ENCODE peak calls at places on chromosomes 5 and 9, in ten cellular contexts. J, G, U, Y, F, V, R, S, A and W are unnamed samples. For H3K4me1, the result is how much of the 10 kb centered on the place peaks cover.

GRCh38 chr5:96037128-96037527 is 75.5 kb upstream of the ELL2 start:
- DNase-seq in J (no peak), G (no peak), U (no peak), Y (no peak), F (no peak), V (peak), R (no peak), S (no peak), A (no peak), W (peak)

GRCh38 chr5:175840050-175840841 is 31.1 kb upstream of the CPLX2 start:
- DNase-seq in J (no peak), G (no peak), U (no peak), Y (no peak), F (no peak), V (peak), R (no peak), S (peak), A (no peak), W (peak)

GRCh38 chr5:154273028-154273617 is 82.6 kb downstream of the GALNT10 start:
- DNase-seq in J (no peak), G (no peak), U (no peak), Y (peak), F (no peak), V (no peak), R (no peak), S (no peak), A (no peak), W (peak)

GRCh38 chr5:35046754-35047153 is 995 bp downstream of the AGXT2 start:
- DNase-seq in J (no peak), G (no peak), U (no peak), Y (no peak), F (no peak), V (peak), R (no peak), S (no peak), A (no peak), W (peak)

GRCh38 chr5:97047076-97047475 is 95.3 kb downstream of the LIX1 start:
- DNase-seq in J (no peak), G (no peak), U (no peak), Y (no peak), F (no peak), V (no peak), R (no peak), S (no peak), A (no peak), W (no peak)

GRCh38 chr9:134027561-134027960 is 2.3 kb downstream of the BRD3OS start:
- DNase-seq in J (no peak), G (peak), U (no peak), Y (no peak), F (no peak), V (no peak), R (no peak), S (no peak), A (no peak), W (no peak)

GRCh38 chr9:102652471-102652870 is 342.7 kb upstream of the CYLC2 start:
- DNase-seq in J (no peak), G (no peak), U (no peak), Y (no peak), F (no peak), V (no peak), R (no peak), S (no peak), A (no peak), W (no peak)

GRCh38 chr9:132214027-132214622 is 52.3 kb downstream of the NTNG2 start:
- DNase-seq in J (no peak), G (peak), U (peak), Y (peak), F (peak), V (peak), R (peak), S (no peak), A (peak), W (peak)

GRCh38 chr9:128390813-128391711 is 19.9 kb downstream of the URM1 start:
- DNase-seq in J (no peak), G (no peak), U (no peak), Y (no peak), F (no peak), V (no peak), R (no peak), S (no peak), A (no peak), W (no peak)

GRCh38 chr9:114126247-114127060 is 27.4 kb upstream of the KIF12 start:
- DNase-seq in J (no peak), G (no peak), U (no peak), Y (no peak), F (no peak), V (no peak), R (no peak), S (no peak), A (no peak), W (no peak)

DNA sequence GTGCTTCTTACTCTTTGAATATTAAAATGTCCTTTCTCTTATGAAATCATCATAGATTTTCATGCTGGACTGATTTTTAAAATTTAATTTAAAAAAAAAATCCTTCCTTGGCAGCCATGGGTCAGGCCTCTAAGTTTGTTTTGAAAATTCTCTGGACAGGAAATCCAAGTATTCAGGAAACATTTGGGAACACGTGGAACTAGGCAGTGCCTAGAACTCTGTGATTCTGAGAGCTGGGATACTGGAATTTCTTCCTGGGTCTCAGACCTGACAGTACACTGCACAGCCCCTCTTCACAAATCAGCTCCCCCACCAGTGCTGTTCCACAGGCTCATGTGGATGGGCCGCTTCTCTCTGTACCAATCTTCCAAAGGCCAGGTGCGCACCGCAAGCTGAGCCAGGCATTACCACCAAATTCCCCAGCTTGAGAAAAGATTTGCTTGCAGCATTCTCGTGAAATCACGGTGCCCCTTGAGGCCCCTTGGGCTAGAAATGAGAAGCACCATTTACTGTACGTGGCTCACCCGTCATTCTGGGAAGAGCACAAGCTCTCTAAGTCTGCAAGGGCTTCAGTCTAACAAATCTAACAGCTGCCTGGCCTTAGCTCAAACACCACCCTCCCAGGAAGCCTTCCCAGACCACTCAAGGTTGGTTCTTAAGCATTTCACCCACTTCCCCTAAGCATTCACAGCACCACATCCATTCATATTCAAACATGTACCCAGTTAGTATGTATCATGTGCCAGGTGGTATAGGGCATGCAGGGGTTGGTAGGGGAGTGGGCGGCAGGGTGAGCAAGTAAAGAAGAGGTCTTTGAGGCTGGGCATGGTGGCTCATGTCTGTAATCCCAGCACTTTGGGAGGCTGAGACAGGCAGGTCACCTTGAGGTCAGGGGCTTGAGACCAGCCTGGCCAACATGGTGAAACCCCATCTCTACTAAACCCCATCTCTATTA is 26.5 kb downstream of the B4GALT1 start:
- DNase-seq in J (no peak), G (no peak), U (no peak), Y (no peak), F (no peak), V (no peak), R (no peak), S (no peak), A (no peak), W (no peak)
- H3K4me1 ChIP-seq in J (half or more), G (under half), U (under half), Y (half or more), F (half or more), V (under half), R (under half), S (half or more), A (half or more), W (under half)

GRCh38 chr5:1562599-1562998 is 38.8 kb upstream of the LPCAT1 start:
- DNase-seq in J (no peak), G (no peak), U (no peak), Y (no peak), F (no peak), V (no peak), R (no peak), S (no peak), A (no peak), W (no peak)
- H3K4me3 ChIP-seq in J (no peak), G (no peak), U (no peak), Y (no peak), F (no peak), V (no peak), R (no peak), S (no peak), A (no peak), W (no peak)

GRCh38 chr5:39197556-39197955 is 21.8 kb downstream of the FYB1 start:
- DNase-seq in J (peak), G (no peak), U (no peak), Y (no peak), F (no peak), V (no peak), R (no peak), S (no peak), A (peak), W (no peak)
- H3K4me1 ChIP-seq in J (under half), G (under half), U (under half), Y (under half), F (under half), V (under half), R (under half), S (under half), A (under half), W (under half)

DNA sequence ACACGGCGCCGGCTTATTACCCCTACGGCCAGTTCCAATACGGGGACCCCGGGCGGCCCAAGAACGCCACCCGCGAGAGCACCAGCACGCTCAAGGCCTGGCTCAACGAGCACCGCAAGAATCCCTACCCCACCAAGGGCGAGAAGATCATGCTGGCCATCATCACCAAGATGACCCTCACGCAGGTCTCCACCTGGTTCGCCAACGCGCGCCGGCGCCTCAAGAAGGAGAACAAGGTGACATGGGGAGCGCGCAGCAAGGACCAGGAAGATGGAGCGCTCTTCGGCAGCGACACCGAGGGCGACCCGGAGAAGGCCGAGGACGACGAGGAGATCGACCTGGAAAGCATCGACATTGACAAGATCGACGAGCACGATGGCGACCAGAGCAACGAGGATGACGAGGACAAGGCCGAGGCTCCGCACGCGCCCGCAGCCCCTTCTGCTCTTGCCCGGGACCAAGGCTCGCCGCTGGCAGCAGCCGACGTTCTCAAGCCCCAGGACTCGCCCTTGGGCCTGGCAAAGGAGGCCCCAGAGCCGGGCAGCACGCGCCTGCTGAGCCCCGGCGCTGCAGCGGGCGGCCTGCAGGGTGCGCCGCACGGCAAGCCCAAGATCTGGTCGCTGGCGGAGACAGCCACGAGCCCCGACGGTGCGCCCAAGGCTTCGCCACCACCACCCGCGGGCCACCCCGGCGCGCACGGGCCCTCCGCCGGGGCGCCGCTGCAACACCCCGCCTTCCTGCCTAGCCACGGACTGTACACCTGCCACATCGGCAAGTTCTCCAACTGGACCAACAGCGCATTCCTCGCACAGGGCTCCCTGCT is 3.9 kb downstream of the IRX1 start:
- DNase-seq in J (no peak), G (peak), U (no peak), Y (no peak), F (no peak), V (peak), R (peak), S (no peak), A (no peak), W (no peak)
- H3K4me3 ChIP-seq in J (no peak), G (no peak), U (no peak), Y (no peak), F (no peak), V (peak), R (peak), S (no peak), A (no peak), W (peak)

GRCh38 chr5:150066901-150067396 is 19.4 kb downstream of the CSF1R start:
- DNase-seq in J (no peak), G (no peak), U (no peak), Y (no peak), F (no peak), V (peak), R (no peak), S (no peak), A (no peak), W (peak)
- H3K4me1 ChIP-seq in J (under half), G (under half), U (under half), Y (under half), F (under half), V (under half), R (under half), S (under half), A (under half), W (under half)

GRCh38 chr5:111146053-111146452 is 53.9 kb downstream of the WDR36 start:
- DNase-seq in J (no peak), G (no peak), U (no peak), Y (no peak), F (no peak), V (no peak), R (peak), S (no peak), A (no peak), W (no peak)

GRCh38 chr5:111144352-111144930 is 52.3 kb downstream of the WDR36 start:
- DNase-seq in J (no peak), G (no peak), U (no peak), Y (no peak), F (no peak), V (no peak), R (no peak), S (no peak), A (no peak), W (peak)

GRCh38 chr5:111142932-111143331 is 50.8 kb downstream of the WDR36 start:
- DNase-seq in J (no peak), G (no peak), U (no peak), Y (no peak), F (no peak), V (peak), R (no peak), S (no peak), A (no peak), W (no peak)

GRCh38 chr5:111147502-111147901 is 55.4 kb downstream of the WDR36 start:
- DNase-seq in J (no peak), G (no peak), U (no peak), Y (no peak), F (no peak), V (no peak), R (no peak), S (no peak), A (no peak), W (no peak)

GRCh38 chr5:111143910-111144309 is 51.8 kb downstream of the WDR36 start:
- DNase-seq in J (no peak), G (no peak), U (no peak), Y (peak), F (peak), V (peak), R (no peak), S (no peak), A (no peak), W (peak)
- H3K4me3 ChIP-seq in J (no peak), G (no peak), U (no peak), Y (no peak), F (no peak), V (no peak), R (no peak), S (no peak), A (no peak), W (peak)

DNA sequence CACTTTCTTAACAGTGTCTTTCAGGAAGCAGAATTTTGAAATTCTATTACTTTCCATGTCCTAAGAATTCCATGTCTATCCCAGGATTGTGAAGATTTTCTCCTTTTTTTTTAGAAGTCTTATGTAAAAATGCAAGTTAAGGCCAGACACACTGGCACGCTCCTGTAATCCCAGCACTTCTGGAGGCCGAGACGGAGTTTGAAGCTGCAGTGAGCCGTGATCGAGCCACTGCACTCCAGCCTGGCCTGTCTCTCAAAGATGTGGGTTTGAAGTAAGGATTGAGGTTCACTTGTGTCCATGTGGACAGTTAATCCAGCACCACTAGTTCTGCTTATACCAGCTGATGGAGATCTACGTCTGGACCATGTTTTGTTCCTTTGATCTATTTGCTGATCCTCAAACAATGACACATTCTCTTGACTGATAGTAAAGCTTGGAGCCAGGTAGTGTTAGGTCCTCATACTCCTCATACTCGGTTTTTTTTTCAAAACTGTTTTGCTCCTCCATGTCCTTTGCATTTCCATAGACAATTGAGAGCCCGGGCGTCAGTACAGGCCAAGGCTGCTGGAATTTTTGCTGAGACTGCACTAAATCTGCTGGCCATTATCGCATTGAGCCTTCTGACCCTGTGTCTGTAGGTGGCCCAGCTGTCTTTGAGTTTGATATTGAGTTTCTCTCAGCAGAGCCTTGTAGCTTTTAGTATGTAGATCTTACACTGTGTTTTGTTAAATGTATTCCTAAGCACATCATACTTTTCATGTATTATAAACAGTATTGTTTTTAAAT is 53.4 kb upstream of the CACNA1B start:
- DNase-seq in J (no peak), G (no peak), U (no peak), Y (no peak), F (no peak), V (no peak), R (no peak), S (no peak), A (no peak), W (no peak)
- H3K4me1 ChIP-seq in J (under half), G (under half), U (under half), Y (under half), F (under half), V (under half), R (under half), S (under half), A (under half), W (under half)

DNA sequence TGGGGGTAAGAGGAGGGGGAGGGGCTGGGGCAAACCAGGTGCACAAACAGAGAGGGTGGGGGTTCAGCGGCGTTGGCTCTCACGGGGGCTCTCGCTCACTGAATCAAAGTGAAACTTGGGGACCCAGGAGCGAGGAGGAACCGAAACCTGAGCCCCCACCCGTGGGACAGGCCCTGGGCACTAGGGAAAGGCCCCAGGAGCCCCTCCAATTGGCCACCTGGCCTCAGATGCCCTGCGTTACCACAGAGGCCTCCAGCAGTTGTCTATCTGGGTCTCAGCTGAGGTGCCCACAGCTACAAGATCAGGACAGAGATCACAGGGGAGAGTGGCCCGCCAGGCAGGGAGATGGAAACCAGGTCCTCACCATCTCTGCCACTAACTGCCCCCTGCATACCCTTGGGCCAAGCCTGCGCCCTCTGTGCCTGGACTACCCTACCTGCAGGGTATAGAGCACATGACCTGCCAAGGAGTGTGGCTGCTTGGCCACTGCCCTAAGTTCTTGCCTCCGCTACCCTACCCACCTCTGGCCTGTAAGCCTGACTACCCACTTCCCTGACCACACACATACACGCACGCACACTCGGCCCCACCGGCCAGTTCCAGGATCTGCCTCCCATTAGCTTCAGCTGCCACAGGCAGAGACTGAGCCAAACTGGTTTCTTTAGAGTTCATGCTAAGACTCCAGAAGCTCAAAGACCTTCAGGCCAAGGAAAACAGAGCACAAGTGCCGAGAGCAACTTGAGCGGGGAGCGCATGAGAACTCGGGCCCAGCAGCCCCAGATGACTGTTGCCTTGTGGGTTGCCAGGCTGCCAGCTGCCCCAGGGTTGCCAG is 39.9 kb downstream of the PAX5 start:
- DNase-seq in J (no peak), G (peak), U (no peak), Y (no peak), F (no peak), V (no peak), R (no peak), S (peak), A (no peak), W (no peak)
- H3K4me3 ChIP-seq in J (no peak), G (no peak), U (no peak), Y (no peak), F (no peak), V (no peak), R (no peak), S (peak), A (no peak), W (no peak)

DNA sequence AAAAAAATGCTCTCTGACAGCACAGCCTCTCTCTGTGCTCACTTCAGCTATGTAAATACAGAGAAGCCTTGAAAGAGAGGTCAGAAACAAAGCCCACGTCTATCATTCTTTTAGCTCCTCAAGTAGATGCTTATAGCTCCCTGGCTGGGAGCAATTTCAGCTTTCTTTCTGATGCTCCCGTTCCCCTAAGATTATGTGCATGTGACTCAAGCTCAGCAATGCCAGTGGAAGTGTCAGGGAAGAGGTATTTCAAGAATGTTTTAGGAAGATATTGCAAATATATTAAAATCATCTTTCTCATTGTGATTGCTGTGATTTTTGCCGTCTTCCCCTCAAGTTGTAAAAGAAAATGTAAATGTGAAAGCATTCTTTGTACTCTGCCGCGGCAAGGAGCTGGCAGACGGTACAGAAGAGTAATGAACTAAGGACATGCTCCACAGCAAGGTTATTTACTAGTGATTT is 1353.7 kb upstream of the ACO1 start:
- DNase-seq in J (no peak), G (no peak), U (no peak), Y (no peak), F (no peak), V (peak), R (peak), S (no peak), A (no peak), W (peak)
- H3K4me1 ChIP-seq in J (under half), G (under half), U (under half), Y (under half), F (under half), V (under half), R (under half), S (under half), A (under half), W (under half)